ENCODE peak calls at places on chromosomes 5 and 9, in seven cellular contexts. A is brain microvascular endothelial cell, T is A673, S is GM12865, X is cardiac fibroblast, U is fibroblast of mammary gland, N is body of pancreas. E is an unnamed sample.

GRCh38 chr5:50440651-50441478 is at the start of gene EMB:
- DNase-seq in N (peak), T (peak), X (no peak), A (no peak), U (peak), S (peak), E (no peak)

GRCh38 chr5:56169281-56169680 is 63.8 kb downstream of the ANKRD55 start:
- DNase-seq in A (no peak), S (no peak), N (no peak), U (peak), T (no peak), X (no peak), E (no peak)

GRCh38 chr5:126982195-126982594 is 48.2 kb downstream of the MARCHF3 start:
- DNase-seq in N (no peak), X (no peak), A (no peak), S (no peak), U (no peak), T (no peak), E (no peak)

GRCh38 chr5:143636951-143637528 is 174.9 kb upstream of the HMHB1 start:
- DNase-seq in N (no peak), X (peak), S (no peak), T (no peak), U (peak), A (peak), E (no peak)

GRCh38 chr5:56409331-56410190 is 176.4 kb upstream of the ANKRD55 start:
- DNase-seq in S (no peak), A (peak), U (peak), X (peak), N (no peak), T (peak), E (peak)

GRCh38 chr5:105956456-105957177 is 1714.1 kb downstream of the EFNA5 start:
- DNase-seq in A (no peak), X (peak), T (no peak), U (no peak), N (no peak), S (no peak), E (no peak)

GRCh38 chr5:133890308-133890707 is 78.1 kb downstream of the C5orf15 start:
- DNase-seq in T (no peak), U (no peak), A (no peak), N (no peak), S (no peak), X (no peak), E (no peak)

GRCh38 chr5:79956173-79956670 is 34.8 kb downstream of the MTX3 start:
- DNase-seq in X (peak), N (no peak), A (peak), S (no peak), T (peak), U (peak), E (no peak)

GRCh38 chr5:151156732-151157402 is 712 bp downstream of the ANXA6 start:
- DNase-seq in A (no peak), T (peak), S (peak), U (peak), N (peak), X (peak), E (no peak)

GRCh38 chr5:131635755-131636479 is 888 bp upstream of the RAPGEF6 start:
- DNase-seq in N (no peak), U (peak), A (no peak), S (peak), T (no peak), X (peak), E (no peak)

GRCh38 chr9:74006935-74007334 is 490.2 kb upstream of the RORB start:
- DNase-seq in S (no peak), A (no peak), U (peak), N (no peak), X (peak), T (peak), E (no peak)

GRCh38 chr9:34233691-34234090 is 54.8 kb downstream of the UBAP1 start:
- DNase-seq in U (peak), A (no peak), X (no peak), T (no peak), S (no peak), N (no peak), E (no peak)

GRCh38 chr5:514673-515072 is 9.6 kb downstream of the SLC9A3 start:
- DNase-seq in S (no peak), N (no peak), T (no peak), X (no peak), U (no peak), A (no peak), E (no peak)

GRCh38 chr5:151345808-151346478 is 1.4 kb downstream of the SLC36A2 start:
- DNase-seq in U (peak), A (peak), X (peak), N (no peak), S (no peak), T (peak), E (no peak)

GRCh38 chr5:137796279-137796678 is 42.1 kb upstream of the HNRNPA0 start:
- DNase-seq in N (no peak), X (no peak), T (no peak), U (no peak), A (no peak), S (no peak), E (no peak)

GRCh38 chr5:72246954-72247442 is 73.0 kb downstream of the MRPS27 start:
- DNase-seq in U (peak), X (peak), T (no peak), A (peak), N (no peak), S (no peak), E (no peak)

GRCh38 chr9:34985311-34985899 is 4.1 kb upstream of the DNAJB5 start:
- DNase-seq in A (no peak), U (peak), S (peak), X (peak), T (peak), N (peak), E (no peak)

GRCh38 chr5:176180781-176181180 is 57.4 kb upstream of the SIMC1 start:
- DNase-seq in A (no peak), S (no peak), X (no peak), T (no peak), N (no peak), U (no peak), E (no peak)

GRCh38 chr5:56155992-56156584 is 77.0 kb downstream of the ANKRD55 start:
- DNase-seq in U (no peak), A (no peak), T (no peak), X (no peak), S (peak), N (no peak), E (no peak)

GRCh38 chr5:176723440-176723839 is 76.2 kb downstream of the TSPAN17 start:
- DNase-seq in A (no peak), X (no peak), S (no peak), T (no peak), N (no peak), U (no peak), E (no peak)

GRCh38 chr5:173696216-173696615 is 79.8 kb upstream of the BOD1 start:
- DNase-seq in T (no peak), N (no peak), U (no peak), X (no peak), S (no peak), A (no peak), E (no peak)

GRCh38 chr9:136784249-136784996 is 6.7 kb upstream of the TMEM141 start:
- DNase-seq in N (no peak), X (peak), A (no peak), T (peak), U (peak), S (peak), E (no peak)

GRCh38 chr5:91170266-91170665 is 212.9 kb downstream of the ARRDC3 start:
- DNase-seq in A (no peak), N (no peak), S (no peak), U (peak), T (peak), X (peak), E (no peak)

GRCh38 chr5:149749481-149750365 is 19.6 kb downstream of the PPARGC1B start:
- DNase-seq in X (peak), A (no peak), S (no peak), U (peak), N (no peak), T (no peak), E (no peak)

GRCh38 chr5:181167814-181168488 is 20.6 kb downstream of the OR2V2 start:
- DNase-seq in A (no peak), T (peak), U (no peak), X (no peak), N (no peak), S (peak), E (no peak)
- TF ChIP-seq CTCF in A (peak), T (peak), U (peak), X (peak), N (no peak), S (peak), E (peak)

DNA sequence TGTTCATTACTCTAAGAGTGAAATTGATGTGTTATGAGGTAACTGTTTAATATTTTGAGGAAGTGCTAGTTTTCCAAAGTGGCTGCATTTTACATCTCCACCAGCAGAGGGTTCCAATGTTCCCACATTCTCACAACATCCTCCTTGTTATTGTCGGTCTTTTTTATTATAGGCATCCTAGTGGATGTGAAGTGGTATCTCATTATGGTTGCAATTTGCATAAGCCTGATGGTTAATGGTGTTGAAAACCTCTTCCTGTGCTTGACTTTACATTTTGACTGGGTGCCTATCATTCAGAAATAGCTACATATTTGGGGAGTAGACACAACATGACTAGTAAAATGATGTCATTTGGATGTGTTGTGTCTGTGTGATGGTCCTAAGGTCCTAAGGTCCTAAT is 143.6 kb downstream of the MRPS30 start:
- DNase-seq in T (peak), X (peak), N (no peak), S (peak), U (peak), A (peak), E (no peak)
- TF ChIP-seq CTCF in T (peak), X (peak), N (peak), S (peak), U (peak), A (peak), E (peak)

GRCh38 chr9:110197330-110198187 is 10.4 kb downstream of the C9orf152 start:
- DNase-seq in S (no peak), U (peak), N (no peak), T (no peak), X (peak), A (no peak), E (no peak)
- TF ChIP-seq CTCF in S (no peak), U (peak), N (peak), T (no peak), X (peak), A (peak), E (peak)

DNA sequence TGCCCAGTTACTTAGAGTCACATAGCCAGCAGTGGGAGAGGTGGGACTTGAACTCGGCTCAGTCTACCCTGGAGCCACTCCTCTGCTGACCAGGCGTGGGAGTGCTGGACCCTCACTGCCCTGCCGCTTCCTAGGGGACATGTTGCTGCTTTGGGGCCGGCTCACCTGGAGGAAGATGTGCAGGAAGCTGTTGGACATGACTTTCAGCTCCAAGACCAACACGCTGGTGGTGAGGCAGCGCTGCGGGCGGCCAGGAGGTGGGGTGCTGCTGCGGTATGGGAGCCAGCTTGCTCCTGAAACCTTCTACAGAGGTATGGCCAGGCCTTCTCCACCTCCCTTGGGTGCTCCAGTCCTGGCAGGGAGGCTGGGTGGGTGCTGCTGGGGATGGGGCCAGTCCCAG is 3.4 kb upstream of the CACFD1 start:
- DNase-seq in S (no peak), A (no peak), T (no peak), X (no peak), N (no peak), U (no peak), E (no peak)
- TF ChIP-seq CTCF in S (peak), A (peak), T (peak), X (peak), N (no peak), U (no peak), E (no peak)

DNA sequence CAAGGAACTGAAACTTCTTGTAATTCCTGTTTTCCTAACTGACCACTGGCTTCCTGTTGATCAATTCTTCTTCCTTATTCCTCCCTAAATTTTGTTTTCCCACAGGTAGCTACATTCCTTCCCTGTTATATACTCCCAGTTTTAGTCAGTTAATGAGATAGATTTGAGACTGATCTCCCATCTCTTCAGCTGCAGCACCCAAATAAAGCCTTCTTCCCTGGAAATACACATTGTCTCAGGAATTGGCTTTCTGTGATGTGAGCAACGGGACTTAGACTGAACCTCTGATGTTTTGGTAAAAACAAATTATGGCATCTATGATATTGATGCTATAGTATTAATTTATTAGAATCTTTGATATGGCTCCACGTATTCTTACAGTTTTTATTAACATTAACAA is 617.3 kb upstream of the ST8SIA4 start:
- DNase-seq in S (no peak), A (no peak), T (no peak), X (no peak), U (no peak), N (no peak), E (no peak)
- TF ChIP-seq CTCF in S (no peak), A (no peak), T (no peak), X (no peak), U (no peak), N (no peak), E (no peak)

GRCh38 chr5:74085782-74086181 is 459.8 kb downstream of the ARHGEF28 start:
- DNase-seq in A (no peak), N (no peak), U (no peak), S (no peak), X (no peak), T (no peak), E (no peak)
- TF ChIP-seq CTCF in A (no peak), N (no peak), U (no peak), S (no peak), X (no peak), T (no peak), E (no peak)